ENCODE peak calls at places on chromosomes 3 and 15, in four cellular contexts. One of them, this sample, is unnamed.

GRCh38 chr3:126817781-126818180 is 113.7 kb downstream of the CHCHD6 start:
- DNase-seq in transverse colon: no peak
- DNase-seq in skeletal muscle cell: no peak
- DNase-seq in heart left ventricle: no peak
- DNase-seq in this sample: no peak

GRCh38 chr3:150059729-150060128 is 89.0 kb upstream of the PFN2 start:
- DNase-seq in transverse colon: no peak
- DNase-seq in skeletal muscle cell: no peak
- DNase-seq in heart left ventricle: no peak
- DNase-seq in this sample: peak

GRCh38 chr3:141575879-141576743 is 89.3 kb downstream of the RASA2 start:
- DNase-seq in transverse colon: no peak
- DNase-seq in skeletal muscle cell: no peak
- DNase-seq in heart left ventricle: no peak
- DNase-seq in this sample: peak

GRCh38 chr15:50828610-50829206 is 63.2 kb upstream of the SPPL2A start:
- DNase-seq in transverse colon: peak
- DNase-seq in skeletal muscle cell: peak
- DNase-seq in heart left ventricle: no peak
- DNase-seq in this sample: peak

GRCh38 chr3:38562467-38562925 is 66.4 kb downstream of the EXOG start:
- DNase-seq in transverse colon: no peak
- DNase-seq in skeletal muscle cell: no peak
- DNase-seq in heart left ventricle: no peak
- DNase-seq in this sample: no peak

GRCh38 chr3:49256152-49256551 is 20.9 kb downstream of the C3orf62 start:
- DNase-seq in transverse colon: peak
- DNase-seq in skeletal muscle cell: no peak
- DNase-seq in heart left ventricle: no peak
- DNase-seq in this sample: no peak

GRCh38 chr15:39756806-39757522 is 25.7 kb downstream of the FSIP1 start:
- DNase-seq in transverse colon: no peak
- DNase-seq in skeletal muscle cell: peak
- DNase-seq in heart left ventricle: no peak
- DNase-seq in this sample: peak

GRCh38 chr3:9903238-9903624 is 583 bp downstream of the IL17RE start:
- DNase-seq in transverse colon: no peak
- DNase-seq in skeletal muscle cell: no peak
- DNase-seq in heart left ventricle: no peak
- DNase-seq in this sample: peak

GRCh38 chr3:157695586-157695985 is 192.4 kb upstream of the VEPH1 start:
- DNase-seq in transverse colon: no peak
- DNase-seq in skeletal muscle cell: no peak
- DNase-seq in heart left ventricle: no peak
- DNase-seq in this sample: no peak

GRCh38 chr3:108406063-108406660 is 104.2 kb downstream of the MYH15 start:
- DNase-seq in transverse colon: no peak
- DNase-seq in skeletal muscle cell: no peak
- DNase-seq in heart left ventricle: no peak
- DNase-seq in this sample: peak

GRCh38 chr3:77084511-77084910 is 44.6 kb downstream of the ROBO2 start:
- DNase-seq in transverse colon: no peak
- DNase-seq in skeletal muscle cell: no peak
- DNase-seq in heart left ventricle: no peak
- DNase-seq in this sample: no peak

GRCh38 chr15:27480642-27481041 is 509.7 kb downstream of the GABRG3 start:
- DNase-seq in transverse colon: no peak
- DNase-seq in skeletal muscle cell: no peak
- DNase-seq in heart left ventricle: no peak
- DNase-seq in this sample: no peak

GRCh38 chr3:105584351-105584790 is 217.7 kb downstream of the ALCAM start:
- DNase-seq in transverse colon: no peak
- DNase-seq in skeletal muscle cell: no peak
- DNase-seq in heart left ventricle: no peak
- DNase-seq in this sample: peak

GRCh38 chr15:67433495-67434099 is 87.3 kb upstream of the C15orf61 start:
- DNase-seq in transverse colon: peak
- DNase-seq in skeletal muscle cell: no peak
- DNase-seq in heart left ventricle: no peak
- DNase-seq in this sample: peak

GRCh38 chr3:42865256-42865655 is 10.4 kb downstream of the CYP8B1 start:
- DNase-seq in transverse colon: no peak
- DNase-seq in skeletal muscle cell: no peak
- DNase-seq in heart left ventricle: no peak
- DNase-seq in this sample: no peak

GRCh38 chr15:67372563-67372962 is 118.0 kb downstream of the IQCH start:
- DNase-seq in transverse colon: no peak
- DNase-seq in skeletal muscle cell: no peak
- DNase-seq in heart left ventricle: no peak
- DNase-seq in this sample: no peak

GRCh38 chr3:45677045-45677436 is 12.2 kb upstream of the SACM1L start:
- DNase-seq in transverse colon: peak
- DNase-seq in skeletal muscle cell: peak
- DNase-seq in heart left ventricle: no peak
- DNase-seq in this sample: peak

GRCh38 chr3:122025296-122025695 is 3.2 kb upstream of the ILDR1 start:
- DNase-seq in transverse colon: no peak
- DNase-seq in skeletal muscle cell: no peak
- DNase-seq in heart left ventricle: no peak
- DNase-seq in this sample: no peak

GRCh38 chr15:74788716-74789151 is 6.9 kb downstream of the CSK start:
- DNase-seq in transverse colon: peak
- DNase-seq in skeletal muscle cell: no peak
- DNase-seq in heart left ventricle: no peak
- DNase-seq in this sample: no peak

GRCh38 chr15:63015618-63016017 is 26.9 kb upstream of the TPM1 start:
- DNase-seq in transverse colon: no peak
- DNase-seq in skeletal muscle cell: no peak
- DNase-seq in heart left ventricle: no peak
- DNase-seq in this sample: peak

GRCh38 chr3:161163297-161163696 is 57.8 kb upstream of the NMD3 start:
- DNase-seq in transverse colon: no peak
- DNase-seq in skeletal muscle cell: peak
- DNase-seq in heart left ventricle: no peak
- DNase-seq in this sample: peak

GRCh38 chr15:88484781-88485246 is 17.3 kb downstream of the MRPS11 start:
- DNase-seq in transverse colon: no peak
- DNase-seq in skeletal muscle cell: peak
- DNase-seq in heart left ventricle: no peak
- DNase-seq in this sample: peak

This sample was measured in EH.